ENCODE peak calls at places on chromosome 18, in five cellular contexts. R, N, H, W and V are unnamed samples.

GRCh38 chr18:70249118-70249517 is 39.7 kb upstream of the SOCS6 start:
- DNase-seq in R (no peak), N (no peak), H (peak), W (no peak), V (peak)

GRCh38 chr18:34114996-34115395 is 109.7 kb downstream of the NOL4 start:
- DNase-seq in H (peak), N (no peak), W (no peak), R (no peak), V (no peak)

GRCh38 chr18:26262156-26262555 is 35.9 kb downstream of the TAF4B start:
- DNase-seq in N (no peak), H (no peak), R (no peak), W (no peak), V (no peak)

GRCh38 chr18:12312936-12313335 is 4.9 kb downstream of the TUBB6 start:
- DNase-seq in W (no peak), N (no peak), H (no peak), R (no peak), V (no peak)

GRCh38 chr18:56825312-56825711 is 174.2 kb downstream of the WDR7 start:
- DNase-seq in H (no peak), W (no peak), R (no peak), N (no peak), V (no peak)

GRCh38 chr18:75116809-75117208 is 92.1 kb downstream of the PTGR3 start:
- DNase-seq in N (no peak), H (no peak), W (no peak), R (no peak), V (no peak)

GRCh38 chr18:52070295-52070756 is 269.7 kb upstream of the DCC start:
- DNase-seq in W (no peak), N (no peak), H (no peak), R (no peak), V (no peak)

GRCh38 chr18:74499633-74500032 is 3.5 kb downstream of the CNDP2 start:
- DNase-seq in N (no peak), R (no peak), W (peak), H (peak), V (no peak)

GRCh38 chr18:21262979-21263378 is 20.9 kb downstream of the GREB1L start:
- DNase-seq in W (no peak), N (peak), R (no peak), H (no peak), V (no peak)

GRCh38 chr18:63451774-63452173 is 25.0 kb upstream of the SERPINB5 start:
- DNase-seq in R (no peak), W (no peak), N (no peak), H (peak), V (no peak)

GRCh38 chr18:10374615-10375295 is 79.7 kb upstream of the APCDD1 start:
- DNase-seq in H (no peak), W (no peak), N (peak), R (no peak), V (no peak)

GRCh38 chr18:76273956-76274355 is 221.1 kb downstream of the ZNF516 start:
- DNase-seq in N (no peak), W (no peak), R (no peak), H (no peak), V (no peak)

GRCh38 chr18:80147037-80147417 is 38.0 kb downstream of the ADNP2 start:
- DNase-seq in W (no peak), H (no peak), N (no peak), R (no peak), V (no peak)

GRCh38 chr18:36075862-36076587 is 8.7 kb upstream of the RPRD1A start:
- DNase-seq in W (no peak), R (peak), H (peak), N (no peak), V (peak)

GRCh38 chr18:67583621-67584020 is 67.1 kb upstream of the DSEL start:
- DNase-seq in W (no peak), H (no peak), N (no peak), R (no peak), V (no peak)

GRCh38 chr18:31970617-31971016 is 27.7 kb upstream of the TRAPPC8 start:
- DNase-seq in H (no peak), R (no peak), N (no peak), W (no peak), V (no peak)

GRCh38 chr18:70044626-70045025 is 97.0 kb upstream of the CD226 start:
- DNase-seq in N (no peak), R (no peak), H (peak), W (no peak), V (peak)

GRCh38 chr18:57728941-57729511 is 74.1 kb downstream of the ATP8B1 start:
- DNase-seq in W (no peak), N (no peak), R (no peak), H (no peak), V (no peak)

GRCh38 chr18:713135-713490 is 683 bp upstream of the ENOSF1 start:
- DNase-seq in W (no peak), N (no peak), H (no peak), R (no peak), V (no peak)

GRCh38 chr18:41647914-41648313 is 307.1 kb upstream of the PIK3C3 start:
- DNase-seq in W (no peak), H (no peak), R (no peak), N (no peak), V (no peak)

GRCh38 chr18:75836516-75836915 is 409.0 kb upstream of the SMIM21 start:
- DNase-seq in R (no peak), N (no peak), H (no peak), W (no peak), V (no peak)

GRCh38 chr18:23401400-23402347 is 51.4 kb upstream of the RIOK3 start:
- DNase-seq in R (peak), N (peak), W (no peak), H (peak), V (no peak)

GRCh38 chr18:56240405-56240804 is 398.0 kb downstream of the TXNL1 start:
- DNase-seq in H (no peak), N (no peak), W (no peak), R (no peak), V (peak)

GRCh38 chr18:63368611-63369010 is 1.6 kb upstream of the KDSR start:
- DNase-seq in W (no peak), N (no peak), H (no peak), R (no peak), V (no peak)

GRCh38 chr18:44602380-44602779 is 78.3 kb upstream of the SETBP1 start:
- DNase-seq in W (no peak), H (peak), R (no peak), N (no peak), V (peak)

GRCh38 chr18:28768791-28769768 is 592.1 kb upstream of the CDH2 start:
- DNase-seq in H (no peak), W (no peak), N (no peak), R (no peak), V (no peak)

GRCh38 chr18:9961031-9961430 is 47.2 kb downstream of the VAPA start:
- DNase-seq in H (no peak), W (peak), N (no peak), R (no peak), V (no peak)

GRCh38 chr18:60266558-60266957 is 106.0 kb downstream of the MC4R start:
- DNase-seq in N (no peak), W (no peak), R (no peak), H (no peak), V (no peak)

GRCh38 chr18:22347624-22348511 is 69.8 kb downstream of the CTAGE1 start:
- DNase-seq in W (no peak), R (peak), N (no peak), H (peak), V (no peak)

GRCh38 chr18:13680612-13681011 is 45.7 kb downstream of the FAM210A start:
- DNase-seq in H (no peak), N (peak), R (peak), W (no peak), V (no peak)
- TF ChIP-seq CTCF in H (peak), N (peak), R (peak), W (peak), V (peak)

GRCh38 chr18:8084160-8084559 is 517.0 kb downstream of the PTPRM start:
- DNase-seq in W (peak), R (no peak), N (peak), H (peak), V (no peak)
- TF ChIP-seq CTCF in W (peak), R (no peak), N (peak), H (peak), V (peak)

DNA sequence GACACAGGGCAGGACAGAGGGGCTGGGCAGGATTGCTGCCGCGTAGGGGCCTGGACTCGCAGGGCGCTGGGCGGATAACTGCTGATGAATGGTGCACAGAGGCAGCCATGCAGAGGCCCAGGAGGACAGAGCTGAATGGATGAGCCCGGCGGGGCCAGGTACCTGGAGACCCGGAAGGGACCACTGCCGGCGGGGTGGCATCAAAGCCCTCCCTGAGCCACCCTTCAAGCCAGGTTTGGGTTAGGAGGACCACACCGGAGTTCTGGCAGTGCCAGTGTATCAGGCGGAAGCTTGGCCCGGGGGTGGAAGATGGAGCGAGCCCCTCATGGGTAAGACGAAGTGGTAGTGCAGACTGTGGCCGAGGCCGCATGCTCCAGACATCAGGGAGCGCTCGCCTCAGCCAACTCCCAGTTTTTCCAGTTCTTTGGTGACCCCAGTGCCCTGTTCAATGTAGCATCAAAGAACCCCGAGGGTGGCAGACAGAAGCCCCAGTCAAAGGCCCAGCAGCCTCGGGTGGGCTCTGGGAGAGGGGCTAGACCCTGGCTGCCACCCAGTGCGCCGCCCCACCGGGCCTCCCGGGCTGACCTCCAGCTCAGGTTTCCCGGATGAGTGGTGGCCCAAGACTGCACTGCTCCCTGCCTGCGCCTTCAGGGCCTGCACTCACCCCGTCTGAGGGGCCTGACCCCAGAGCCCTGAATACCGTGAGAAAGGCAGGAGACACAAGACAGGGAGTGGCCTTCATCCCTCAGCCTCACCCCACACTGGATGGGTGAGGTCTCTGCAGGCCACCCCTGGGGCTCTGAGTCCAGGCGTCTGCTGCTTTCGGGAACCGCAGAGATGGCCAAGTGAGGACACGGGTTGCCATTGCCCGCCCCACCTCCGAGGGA is 50.9 kb downstream of the ACAA2 start:
- DNase-seq in W (no peak), R (no peak), N (no peak), H (no peak), V (no peak)
- TF ChIP-seq CTCF in W (no peak), R (no peak), N (no peak), H (no peak), V (no peak)

GRCh38 chr18:39966275-39966674 is 1988.8 kb upstream of the PIK3C3 start:
- DNase-seq in N (no peak), W (no peak), H (no peak), R (peak), V (no peak)
- TF ChIP-seq CTCF in N (peak), W (no peak), H (peak), R (no peak), V (no peak)